ENCODE peak calls at places on chromosomes 6 and 20, in seven cellular contexts. One of them, this sample, is unnamed.

GRCh38 chr6:13522639-13523038 is 35.2 kb upstream of the GFOD1 start:
- DNase-seq in KBM-7: no peak
- DNase-seq in activated naive CD4-positive, alpha-beta T cell treated with anti-CD3 and anti-CD28 coated beads for 36 hours: no peak
- DNase-seq in lower leg skin: no peak
- DNase-seq in MCF 10A: peak; percentile 37
- DNase-seq in retina: no peak
- DNase-seq in GM12865: no peak
- DNase-seq in this sample: no peak

GRCh38 chr6:78607188-78607587 is 260.2 kb upstream of the IRAK1BP1 start:
- DNase-seq in KBM-7: no peak
- DNase-seq in activated naive CD4-positive, alpha-beta T cell treated with anti-CD3 and anti-CD28 coated beads for 36 hours: no peak
- DNase-seq in lower leg skin: no peak
- DNase-seq in MCF 10A: peak; percentile 25
- DNase-seq in retina: no peak
- DNase-seq in GM12865: no peak
- DNase-seq in this sample: peak; percentile 18

GRCh38 chr6:16168121-16168520 is 39.2 kb downstream of the MYLIP start:
- DNase-seq in KBM-7: peak; percentile 30
- DNase-seq in activated naive CD4-positive, alpha-beta T cell treated with anti-CD3 and anti-CD28 coated beads for 36 hours: no peak
- DNase-seq in lower leg skin: no peak
- DNase-seq in MCF 10A: no peak
- DNase-seq in retina: no peak
- DNase-seq in GM12865: peak; percentile 38
- DNase-seq in this sample: no peak

GRCh38 chr20:19019734-19020364 is 192.6 kb upstream of the SLC24A3 start:
- DNase-seq in KBM-7: no peak
- DNase-seq in activated naive CD4-positive, alpha-beta T cell treated with anti-CD3 and anti-CD28 coated beads for 36 hours: no peak
- DNase-seq in lower leg skin: peak; percentile 12
- DNase-seq in MCF 10A: no peak
- DNase-seq in retina: no peak
- DNase-seq in GM12865: no peak
- DNase-seq in this sample: no peak

GRCh38 chr20:62588458-62589149 is 53.7 kb upstream of the SLCO4A1 start:
- DNase-seq in KBM-7: no peak
- DNase-seq in activated naive CD4-positive, alpha-beta T cell treated with anti-CD3 and anti-CD28 coated beads for 36 hours: no peak
- DNase-seq in lower leg skin: no peak
- DNase-seq in MCF 10A: no peak
- DNase-seq in retina: no peak
- DNase-seq in GM12865: no peak
- DNase-seq in this sample: peak; percentile 29

GRCh38 chr6:708237-708598 is 15.3 kb upstream of the EXOC2 start:
- DNase-seq in KBM-7: no peak
- DNase-seq in activated naive CD4-positive, alpha-beta T cell treated with anti-CD3 and anti-CD28 coated beads for 36 hours: no peak
- DNase-seq in lower leg skin: no peak
- DNase-seq in MCF 10A: no peak
- DNase-seq in retina: no peak
- DNase-seq in GM12865: no peak
- DNase-seq in this sample: no peak

GRCh38 chr20:58577139-58577806 is 62.1 kb upstream of the APCDD1L start:
- DNase-seq in KBM-7: no peak
- DNase-seq in activated naive CD4-positive, alpha-beta T cell treated with anti-CD3 and anti-CD28 coated beads for 36 hours: no peak
- DNase-seq in lower leg skin: no peak
- DNase-seq in MCF 10A: no peak
- DNase-seq in retina: no peak
- DNase-seq in GM12865: no peak
- DNase-seq in this sample: no peak

GRCh38 chr20:10322073-10323012 is 103.7 kb downstream of the SNAP25 start:
- DNase-seq in KBM-7: no peak
- DNase-seq in activated naive CD4-positive, alpha-beta T cell treated with anti-CD3 and anti-CD28 coated beads for 36 hours: no peak
- DNase-seq in lower leg skin: no peak
- DNase-seq in MCF 10A: peak; percentile 41
- DNase-seq in retina: no peak
- DNase-seq in GM12865: no peak
- DNase-seq in this sample: no peak

GRCh38 chr6:113411006-113411405 is 446.1 kb upstream of the MARCKS start:
- DNase-seq in KBM-7: no peak
- DNase-seq in activated naive CD4-positive, alpha-beta T cell treated with anti-CD3 and anti-CD28 coated beads for 36 hours: no peak
- DNase-seq in lower leg skin: no peak
- DNase-seq in MCF 10A: no peak
- DNase-seq in retina: no peak
- DNase-seq in GM12865: no peak
- DNase-seq in this sample: no peak

GRCh38 chr6:83872386-83873118 is 13.1 kb downstream of the CYB5R4 start:
- DNase-seq in KBM-7: no peak
- DNase-seq in activated naive CD4-positive, alpha-beta T cell treated with anti-CD3 and anti-CD28 coated beads for 36 hours: no peak
- DNase-seq in lower leg skin: no peak
- DNase-seq in MCF 10A: no peak
- DNase-seq in retina: no peak
- DNase-seq in GM12865: no peak
- DNase-seq in this sample: no peak

GRCh38 chr6:126041516-126042447 is 55.4 kb downstream of the TRMT11 start:
- DNase-seq in KBM-7: no peak
- DNase-seq in activated naive CD4-positive, alpha-beta T cell treated with anti-CD3 and anti-CD28 coated beads for 36 hours: no peak
- DNase-seq in lower leg skin: no peak
- DNase-seq in MCF 10A: no peak
- DNase-seq in retina: no peak
- DNase-seq in GM12865: no peak
- DNase-seq in this sample: no peak

GRCh38 chr6:123848347-123848746 is 44.7 kb downstream of the NKAIN2 start:
- DNase-seq in KBM-7: no peak
- DNase-seq in activated naive CD4-positive, alpha-beta T cell treated with anti-CD3 and anti-CD28 coated beads for 36 hours: no peak
- DNase-seq in lower leg skin: no peak
- DNase-seq in MCF 10A: no peak
- DNase-seq in retina: no peak
- DNase-seq in GM12865: no peak
- DNase-seq in this sample: no peak

GRCh38 chr6:144519429-144519828 is 234.3 kb downstream of the UTRN start:
- DNase-seq in KBM-7: no peak
- DNase-seq in activated naive CD4-positive, alpha-beta T cell treated with anti-CD3 and anti-CD28 coated beads for 36 hours: no peak
- DNase-seq in lower leg skin: no peak
- DNase-seq in MCF 10A: no peak
- DNase-seq in retina: no peak
- DNase-seq in GM12865: no peak
- DNase-seq in this sample: no peak

GRCh38 chr6:155524249-155524651 is 68.6 kb upstream of the NOX3 start:
- DNase-seq in KBM-7: no peak
- DNase-seq in activated naive CD4-positive, alpha-beta T cell treated with anti-CD3 and anti-CD28 coated beads for 36 hours: peak; percentile 43
- DNase-seq in lower leg skin: no peak
- DNase-seq in MCF 10A: peak; percentile 68
- DNase-seq in retina: no peak
- DNase-seq in GM12865: no peak
- DNase-seq in this sample: peak; percentile 76

GRCh38 chr6:68649669-68650068 is 14.6 kb downstream of the ADGRB3 start:
- DNase-seq in KBM-7: no peak
- DNase-seq in activated naive CD4-positive, alpha-beta T cell treated with anti-CD3 and anti-CD28 coated beads for 36 hours: no peak
- DNase-seq in lower leg skin: no peak
- DNase-seq in MCF 10A: no peak
- DNase-seq in retina: no peak
- DNase-seq in GM12865: no peak
- DNase-seq in this sample: no peak

GRCh38 chr6:2307794-2308193 is 62.4 kb upstream of the GMDS start:
- DNase-seq in KBM-7: no peak
- DNase-seq in activated naive CD4-positive, alpha-beta T cell treated with anti-CD3 and anti-CD28 coated beads for 36 hours: no peak
- DNase-seq in lower leg skin: no peak
- DNase-seq in MCF 10A: no peak
- DNase-seq in retina: peak; percentile 50
- DNase-seq in GM12865: no peak
- DNase-seq in this sample: no peak

GRCh38 chr6:127547909-127548649 is 28.9 kb upstream of the C6orf58 start:
- DNase-seq in KBM-7: peak; percentile 18
- DNase-seq in activated naive CD4-positive, alpha-beta T cell treated with anti-CD3 and anti-CD28 coated beads for 36 hours: no peak
- DNase-seq in lower leg skin: no peak
- DNase-seq in MCF 10A: peak; percentile 14
- DNase-seq in retina: no peak
- DNase-seq in GM12865: no peak
- DNase-seq in this sample: peak; percentile 13

GRCh38 chr6:112466378-112467151 is 119.4 kb downstream of the RFPL4B start:
- DNase-seq in KBM-7: peak; percentile 11
- DNase-seq in activated naive CD4-positive, alpha-beta T cell treated with anti-CD3 and anti-CD28 coated beads for 36 hours: no peak
- DNase-seq in lower leg skin: no peak
- DNase-seq in MCF 10A: peak; percentile 59
- DNase-seq in retina: peak; percentile 70
- DNase-seq in GM12865: peak; percentile 21
- DNase-seq in this sample: peak; percentile 67

GRCh38 chr6:53048431-53049195 is 16.6 kb upstream of the FBXO9 start:
- DNase-seq in KBM-7: peak; percentile 21
- DNase-seq in activated naive CD4-positive, alpha-beta T cell treated with anti-CD3 and anti-CD28 coated beads for 36 hours: peak; percentile 15
- DNase-seq in lower leg skin: no peak
- DNase-seq in MCF 10A: peak; percentile 72
- DNase-seq in retina: no peak
- DNase-seq in GM12865: peak; percentile 63
- DNase-seq in this sample: peak; percentile 76

GRCh38 chr6:30184417-30185031 is 21.2 kb downstream of the TRIM15 start:
- DNase-seq in KBM-7: no peak
- DNase-seq in activated naive CD4-positive, alpha-beta T cell treated with anti-CD3 and anti-CD28 coated beads for 36 hours: no peak
- DNase-seq in lower leg skin: no peak
- DNase-seq in MCF 10A: no peak
- DNase-seq in retina: no peak
- DNase-seq in GM12865: no peak
- DNase-seq in this sample: no peak

GRCh38 chr6:4790158-4790899 is 14.1 kb downstream of the CDYL start:
- DNase-seq in KBM-7: no peak
- DNase-seq in activated naive CD4-positive, alpha-beta T cell treated with anti-CD3 and anti-CD28 coated beads for 36 hours: no peak
- DNase-seq in lower leg skin: no peak
- DNase-seq in MCF 10A: no peak
- DNase-seq in retina: no peak
- DNase-seq in GM12865: no peak
- DNase-seq in this sample: no peak

GRCh38 chr6:82842721-82843120 is 222.9 kb downstream of the UBE3D start:
- DNase-seq in KBM-7: no peak
- DNase-seq in activated naive CD4-positive, alpha-beta T cell treated with anti-CD3 and anti-CD28 coated beads for 36 hours: no peak
- DNase-seq in lower leg skin: no peak
- DNase-seq in MCF 10A: peak; percentile 46
- DNase-seq in retina: no peak
- DNase-seq in GM12865: no peak
- DNase-seq in this sample: peak; percentile 94

GRCh38 chr6:31422587-31422986 is 19.2 kb downstream of the MICA start:
- DNase-seq in KBM-7: no peak
- DNase-seq in activated naive CD4-positive, alpha-beta T cell treated with anti-CD3 and anti-CD28 coated beads for 36 hours: no peak
- DNase-seq in lower leg skin: no peak
- DNase-seq in MCF 10A: no peak
- DNase-seq in retina: no peak
- DNase-seq in GM12865: no peak
- DNase-seq in this sample: no peak

GRCh38 chr6:10528170-10528981 is 7.2 kb downstream of the GCNT2 start:
- DNase-seq in KBM-7: peak; percentile 55
- DNase-seq in activated naive CD4-positive, alpha-beta T cell treated with anti-CD3 and anti-CD28 coated beads for 36 hours: peak; percentile 38
- DNase-seq in lower leg skin: no peak
- DNase-seq in MCF 10A: peak; percentile 53
- DNase-seq in retina: no peak
- DNase-seq in GM12865: peak; percentile 81
- DNase-seq in this sample: no peak

GRCh38 chr20:9025643-9026042 is 43.2 kb upstream of the PLCB4 start:
- DNase-seq in KBM-7: no peak
- DNase-seq in activated naive CD4-positive, alpha-beta T cell treated with anti-CD3 and anti-CD28 coated beads for 36 hours: no peak
- DNase-seq in lower leg skin: no peak
- DNase-seq in MCF 10A: peak; percentile 49
- DNase-seq in retina: no peak
- DNase-seq in GM12865: no peak
- DNase-seq in this sample: peak; percentile 59

GRCh38 chr6:43284986-43285385 is 13.1 kb upstream of the SLC22A7 start:
- DNase-seq in KBM-7: no peak
- DNase-seq in activated naive CD4-positive, alpha-beta T cell treated with anti-CD3 and anti-CD28 coated beads for 36 hours: no peak
- DNase-seq in lower leg skin: no peak
- DNase-seq in MCF 10A: no peak
- DNase-seq in retina: no peak
- DNase-seq in GM12865: no peak
- DNase-seq in this sample: no peak

GRCh38 chr6:142907544-142907943 is 37.4 kb downstream of the HIVEP2 start:
- DNase-seq in KBM-7: no peak
- DNase-seq in activated naive CD4-positive, alpha-beta T cell treated with anti-CD3 and anti-CD28 coated beads for 36 hours: peak; percentile 49
- DNase-seq in lower leg skin: no peak
- DNase-seq in MCF 10A: no peak
- DNase-seq in retina: no peak
- DNase-seq in GM12865: peak; percentile 72
- DNase-seq in this sample: no peak

GRCh38 chr6:5275497-5275896 is 14.2 kb downstream of the FARS2 start:
- DNase-seq in KBM-7: no peak
- DNase-seq in activated naive CD4-positive, alpha-beta T cell treated with anti-CD3 and anti-CD28 coated beads for 36 hours: no peak
- DNase-seq in lower leg skin: no peak
- DNase-seq in MCF 10A: no peak
- DNase-seq in retina: no peak
- DNase-seq in GM12865: no peak
- DNase-seq in this sample: no peak

This sample was measured in HFFc6.